ENCODE peak calls at places on chromosomes 6 and 20, in six cellular contexts. One of them, this sample, is unnamed.

GRCh38 chr6:27541212-27541931 is 68.5 kb upstream of the ZNF184 start:
- DNase-seq in left lung: no peak
- DNase-seq in stomach: no peak
- DNase-seq in psoas muscle: no peak
- DNase-seq in hepatocyte: no peak
- DNase-seq in thyroid gland: no peak
- DNase-seq in this sample: no peak

GRCh38 chr20:49310695-49311094 is 32.8 kb upstream of the ZNFX1 start:
- DNase-seq in hepatocyte: no peak
- DNase-seq in psoas muscle: no peak
- DNase-seq in left lung: no peak
- DNase-seq in stomach: no peak
- DNase-seq in thyroid gland: no peak
- DNase-seq in this sample: no peak

GRCh38 chr6:45378324-45378926 is 691 bp upstream of the SUPT3H start:
- DNase-seq in left lung: peak; percentile 43
- DNase-seq in stomach: peak; percentile 27
- DNase-seq in psoas muscle: peak; percentile 32
- DNase-seq in hepatocyte: no peak
- DNase-seq in thyroid gland: peak; percentile 15
- DNase-seq in this sample: peak; percentile 63

GRCh38 chr20:60789399-60789798 is 462.7 kb upstream of the CDH4 start:
- DNase-seq in stomach: no peak
- DNase-seq in thyroid gland: no peak
- DNase-seq in psoas muscle: no peak
- DNase-seq in left lung: no peak
- DNase-seq in hepatocyte: no peak
- DNase-seq in this sample: no peak

GRCh38 chr20:58155148-58155925 is 73.1 kb downstream of the ANKRD60 start:
- DNase-seq in left lung: no peak
- DNase-seq in hepatocyte: no peak
- DNase-seq in stomach: no peak
- DNase-seq in thyroid gland: no peak
- DNase-seq in psoas muscle: no peak
- DNase-seq in this sample: no peak

GRCh38 chr6:133992992-133993682 is 40.1 kb downstream of the TBPL1 start:
- DNase-seq in stomach: no peak
- DNase-seq in thyroid gland: no peak
- DNase-seq in hepatocyte: no peak
- DNase-seq in psoas muscle: no peak
- DNase-seq in left lung: no peak
- DNase-seq in this sample: peak; percentile 54

GRCh38 chr6:139536751-139537617 is 162.5 kb upstream of the CITED2 start:
- DNase-seq in stomach: peak; percentile 49
- DNase-seq in thyroid gland: no peak
- DNase-seq in psoas muscle: no peak
- DNase-seq in hepatocyte: no peak
- DNase-seq in left lung: no peak
- DNase-seq in this sample: no peak

GRCh38 chr20:44921447-44921846 is 11.6 kb downstream of the PABPC1L start:
- DNase-seq in thyroid gland: no peak
- DNase-seq in stomach: no peak
- DNase-seq in psoas muscle: no peak
- DNase-seq in hepatocyte: no peak
- DNase-seq in left lung: no peak
- DNase-seq in this sample: no peak

GRCh38 chr20:31707994-31708744 is 14.5 kb downstream of the BCL2L1 start:
- DNase-seq in thyroid gland: peak; percentile 70
- DNase-seq in stomach: peak; percentile 80
- DNase-seq in psoas muscle: peak; percentile 80
- DNase-seq in left lung: peak; percentile 70
- DNase-seq in hepatocyte: peak; percentile 64
- DNase-seq in this sample: peak; percentile 56

GRCh38 chr6:155022726-155023125 is 27.6 kb downstream of the TIAM2 start:
- DNase-seq in stomach: no peak
- DNase-seq in thyroid gland: no peak
- DNase-seq in left lung: no peak
- DNase-seq in psoas muscle: no peak
- DNase-seq in hepatocyte: no peak
- DNase-seq in this sample: no peak

GRCh38 chr20:32681175-32682084 is 7.7 kb upstream of the C20orf203 start:
- DNase-seq in stomach: no peak
- DNase-seq in thyroid gland: no peak
- DNase-seq in hepatocyte: peak; percentile 81
- DNase-seq in left lung: no peak
- DNase-seq in psoas muscle: no peak
- DNase-seq in this sample: no peak

GRCh38 chr6:167496707-167497106 is 171.8 kb downstream of the TTLL2 start:
- DNase-seq in stomach: no peak
- DNase-seq in hepatocyte: no peak
- DNase-seq in psoas muscle: no peak
- DNase-seq in thyroid gland: no peak
- DNase-seq in left lung: no peak
- DNase-seq in this sample: no peak

GRCh38 chr6:92052513-92052912 is 1366.8 kb downstream of the EPHA7 start:
- DNase-seq in left lung: no peak
- DNase-seq in thyroid gland: no peak
- DNase-seq in psoas muscle: no peak
- DNase-seq in stomach: no peak
- DNase-seq in hepatocyte: no peak
- DNase-seq in this sample: no peak

GRCh38 chr6:151239603-151240035 is at the start of gene AKAP12:
- DNase-seq in psoas muscle: peak; percentile 31
- DNase-seq in stomach: no peak
- DNase-seq in left lung: no peak
- DNase-seq in hepatocyte: peak; percentile 33
- DNase-seq in thyroid gland: peak; percentile 19
- DNase-seq in this sample: peak; percentile 74

GRCh38 chr20:1942486-1943266 is 47.5 kb downstream of the SIRPA start:
- DNase-seq in stomach: no peak
- DNase-seq in left lung: no peak
- DNase-seq in psoas muscle: no peak
- DNase-seq in hepatocyte: no peak
- DNase-seq in thyroid gland: no peak
- DNase-seq in this sample: no peak

GRCh38 chr6:41939091-41939847 is 2.3 kb downstream of the CCND3 start:
- DNase-seq in thyroid gland: no peak
- DNase-seq in hepatocyte: peak; percentile 63
- DNase-seq in left lung: peak; percentile 78
- DNase-seq in stomach: peak; percentile 30
- DNase-seq in psoas muscle: peak; percentile 52
- DNase-seq in this sample: peak; percentile 30

GRCh38 chr6:32903952-32904351 is 36.9 kb downstream of the HLA-DMB start:
- DNase-seq in thyroid gland: no peak
- DNase-seq in stomach: no peak
- DNase-seq in hepatocyte: no peak
- DNase-seq in psoas muscle: no peak
- DNase-seq in left lung: no peak
- DNase-seq in this sample: no peak

GRCh38 chr6:35386989-35387388 is 44.6 kb downstream of the PPARD start:
- DNase-seq in psoas muscle: no peak
- DNase-seq in hepatocyte: no peak
- DNase-seq in thyroid gland: no peak
- DNase-seq in stomach: no peak
- DNase-seq in left lung: no peak
- DNase-seq in this sample: no peak

GRCh38 chr20:35492352-35492751 is 37.0 kb downstream of the CEP250 start:
- DNase-seq in stomach: no peak
- DNase-seq in psoas muscle: no peak
- DNase-seq in thyroid gland: no peak
- DNase-seq in hepatocyte: no peak
- DNase-seq in left lung: no peak
- DNase-seq in this sample: no peak

GRCh38 chr20:35491823-35492222 is 36.4 kb downstream of the CEP250 start:
- DNase-seq in stomach: no peak
- DNase-seq in left lung: no peak
- DNase-seq in thyroid gland: no peak
- DNase-seq in psoas muscle: no peak
- DNase-seq in hepatocyte: no peak
- DNase-seq in this sample: no peak

GRCh38 chr20:35489717-35490116 is 34.3 kb downstream of the CEP250 start:
- DNase-seq in thyroid gland: no peak
- DNase-seq in hepatocyte: no peak
- DNase-seq in stomach: no peak
- DNase-seq in psoas muscle: no peak
- DNase-seq in left lung: no peak
- DNase-seq in this sample: no peak

GRCh38 chr20:35487479-35487878 is 32.1 kb downstream of the CEP250 start:
- DNase-seq in thyroid gland: no peak
- DNase-seq in psoas muscle: no peak
- DNase-seq in hepatocyte: no peak
- DNase-seq in left lung: no peak
- DNase-seq in stomach: no peak
- DNase-seq in this sample: no peak

GRCh38 chr20:35490736-35491181 is 35.4 kb downstream of the CEP250 start:
- DNase-seq in psoas muscle: no peak
- DNase-seq in left lung: no peak
- DNase-seq in thyroid gland: no peak
- DNase-seq in stomach: no peak
- DNase-seq in hepatocyte: no peak
- DNase-seq in this sample: no peak
- H3K4me3 ChIP-seq in psoas muscle: peak overlapping the region; percentile 40
- H3K4me3 ChIP-seq in left lung: peak overlapping the region; percentile 46
- H3K4me3 ChIP-seq in thyroid gland: no peak overlapping the region
- H3K4me3 ChIP-seq in stomach: peak overlapping the region; percentile 40
- H3K4me3 ChIP-seq in hepatocyte: no peak overlapping the region
- H3K4me3 ChIP-seq in this sample: no peak overlapping the region

GRCh38 chr6:13302751-13303667 is 25.3 kb downstream of the TBC1D7 start:
- DNase-seq in stomach: peak; percentile 31
- DNase-seq in psoas muscle: peak; percentile 51
- DNase-seq in thyroid gland: no peak
- DNase-seq in left lung: peak; percentile 90
- DNase-seq in hepatocyte: peak; percentile 68
- DNase-seq in this sample: peak; percentile 49
- H3K4me3 ChIP-seq in stomach: peak overlapping the region; percentile 14
- H3K4me3 ChIP-seq in psoas muscle: peak overlapping the region; percentile 24
- H3K4me3 ChIP-seq in thyroid gland: no peak overlapping the region
- H3K4me3 ChIP-seq in left lung: peak overlapping the region; percentile 2
- H3K4me3 ChIP-seq in hepatocyte: no peak overlapping the region
- H3K4me3 ChIP-seq in this sample: no peak overlapping the region

GRCh38 chr20:38673261-38673660 is 51.0 kb upstream of the SLC32A1 start:
- DNase-seq in left lung: no peak
- DNase-seq in stomach: no peak
- DNase-seq in hepatocyte: no peak
- DNase-seq in psoas muscle: no peak
- DNase-seq in thyroid gland: no peak
- DNase-seq in this sample: no peak

GRCh38 chr20:38674178-38675133 is 49.8 kb upstream of the SLC32A1 start:
- DNase-seq in hepatocyte: peak; percentile 85
- DNase-seq in psoas muscle: peak; percentile 26
- DNase-seq in thyroid gland: no peak
- DNase-seq in left lung: peak; percentile 40
- DNase-seq in stomach: no peak
- DNase-seq in this sample: peak; percentile 83

GRCh38 chr20:38671701-38672292 is 52.5 kb upstream of the SLC32A1 start:
- DNase-seq in hepatocyte: no peak
- DNase-seq in thyroid gland: no peak
- DNase-seq in left lung: no peak
- DNase-seq in psoas muscle: no peak
- DNase-seq in stomach: no peak
- DNase-seq in this sample: no peak

GRCh38 chr20:38672504-38672903 is 51.8 kb upstream of the SLC32A1 start:
- DNase-seq in hepatocyte: no peak
- DNase-seq in thyroid gland: no peak
- DNase-seq in psoas muscle: no peak
- DNase-seq in left lung: no peak
- DNase-seq in stomach: no peak
- DNase-seq in this sample: no peak

DNA sequence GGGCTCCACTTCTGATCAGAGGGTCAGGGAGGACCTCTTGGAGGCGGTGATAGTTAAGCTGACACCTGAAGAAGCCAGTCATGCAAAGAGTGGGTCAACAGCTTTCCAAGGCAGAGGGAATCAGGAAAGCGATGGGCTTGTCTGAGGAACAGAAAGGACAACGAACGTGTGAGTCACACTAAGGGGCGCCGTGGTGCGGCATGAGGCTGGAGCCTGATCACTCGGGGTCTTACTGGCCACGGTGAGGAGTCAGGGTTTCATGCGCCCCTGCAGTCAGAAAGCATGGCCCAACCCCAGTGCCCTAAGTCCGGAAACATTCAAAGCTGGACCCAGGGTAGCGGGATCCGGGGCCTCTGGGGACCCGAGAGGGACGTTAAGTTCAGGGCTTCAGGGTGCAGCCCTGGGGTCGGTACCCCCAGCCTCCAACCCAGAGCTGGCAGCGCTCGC is 50.5 kb upstream of the SLC32A1 start:
- DNase-seq in thyroid gland: no peak
- DNase-seq in psoas muscle: no peak
- DNase-seq in left lung: no peak
- DNase-seq in hepatocyte: peak; percentile 41
- DNase-seq in stomach: no peak
- DNase-seq in this sample: no peak
- H3K4me3 ChIP-seq in thyroid gland: no peak overlapping the region
- H3K4me3 ChIP-seq in psoas muscle: peak overlapping the region; percentile 59
- H3K4me3 ChIP-seq in left lung: peak overlapping the region; percentile 36
- H3K4me3 ChIP-seq in hepatocyte: peak overlapping the region; percentile 54
- H3K4me3 ChIP-seq in stomach: peak overlapping the region; percentile 54
- H3K4me3 ChIP-seq in this sample: peak overlapping the region; percentile 62

DNA sequence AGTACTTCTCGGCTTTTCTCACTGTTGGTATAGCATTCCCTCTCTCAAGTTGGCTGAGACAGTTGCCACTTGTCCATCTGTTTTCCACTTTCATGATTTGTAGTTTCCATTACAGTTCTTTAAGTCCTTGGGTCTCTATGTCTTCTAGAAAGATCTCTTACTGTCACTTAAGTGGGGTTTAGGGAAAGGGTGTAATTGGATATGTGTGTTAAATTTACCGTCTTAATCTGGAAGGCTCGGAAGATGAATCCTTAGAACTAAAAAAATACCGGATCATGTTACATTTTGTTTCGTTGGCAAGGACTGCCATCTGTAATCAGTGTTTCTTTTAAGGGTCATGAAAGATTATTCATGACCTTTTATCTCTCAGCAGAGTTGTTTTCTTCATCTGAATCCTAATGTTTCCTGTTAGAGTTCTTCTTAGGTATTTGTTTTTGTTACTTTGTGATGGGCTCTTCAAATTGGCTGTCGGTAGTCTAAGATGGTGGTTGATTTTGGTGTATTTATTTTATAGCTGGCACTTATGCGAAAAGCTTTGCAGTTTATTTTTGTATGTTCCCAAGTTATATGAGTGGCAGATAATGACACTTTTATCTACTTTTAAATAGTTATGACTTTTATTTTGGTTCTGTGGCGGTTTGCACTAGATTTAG is 21.7 kb upstream of the BTBD3 start:
- DNase-seq in hepatocyte: no peak
- DNase-seq in stomach: no peak
- DNase-seq in thyroid gland: no peak
- DNase-seq in left lung: no peak
- DNase-seq in psoas muscle: no peak
- DNase-seq in this sample: no peak
- H3K4me3 ChIP-seq in hepatocyte: no peak overlapping the region
- H3K4me3 ChIP-seq in stomach: no peak overlapping the region
- H3K4me3 ChIP-seq in thyroid gland: no peak overlapping the region
- H3K4me3 ChIP-seq in left lung: no peak overlapping the region
- H3K4me3 ChIP-seq in psoas muscle: peak overlapping the region; percentile 42
- H3K4me3 ChIP-seq in this sample: no peak overlapping the region

This sample was measured in testis.